ENCODE peak calls at places on chromosome 14, in eight cellular contexts. A is stomach, R is tibial nerve, E is transverse colon, O is sigmoid colon, D is HepG2, H is H1, M is esophagus muscularis mucosa. S is an unnamed sample. For H3K36me3, the result is how much of the 10 kb centered on the place peaks cover.

GRCh38 chr14:85948163-85948562 is 418.2 kb downstream of the FLRT2 start:
- DNase-seq in A (no peak), R (no peak), E (no peak), O (no peak), D (no peak), H (no peak), M (no peak), S (no peak)

GRCh38 chr14:95432152-95433093 is 84.0 kb downstream of the SYNE3 start:
- DNase-seq in A (peak), R (peak), E (peak), O (peak), D (peak), H (peak), M (no peak), S (peak)

GRCh38 chr14:89027097-89027740 is 202.8 kb downstream of the TTC8 start:
- DNase-seq in A (peak), R (no peak), E (peak), O (peak), D (peak), H (peak), M (peak), S (peak)

GRCh38 chr14:79044894-79045624 is 874.9 kb downstream of the NRXN3 start:
- DNase-seq in A (no peak), R (no peak), E (peak), O (peak), D (no peak), H (no peak), M (no peak), S (no peak)

GRCh38 chr14:73143003-73143402 is 6.7 kb downstream of the PSEN1 start:
- DNase-seq in A (no peak), R (no peak), E (no peak), O (no peak), D (no peak), H (no peak), M (no peak), S (no peak)

GRCh38 chr14:73233564-73233963 is 3.7 kb upstream of the PAPLN start:
- DNase-seq in A (no peak), R (no peak), E (no peak), O (peak), D (no peak), H (no peak), M (no peak), S (no peak)

GRCh38 chr14:70646705-70647104 is 5.0 kb downstream of the TTC9 start:
- DNase-seq in A (no peak), R (no peak), E (no peak), O (no peak), D (no peak), H (no peak), M (peak), S (no peak)

GRCh38 chr14:27338012-27338411 is 740.2 kb upstream of the NOVA1 start:
- DNase-seq in A (no peak), R (no peak), E (no peak), O (no peak), D (no peak), H (no peak), M (no peak), S (no peak)

GRCh38 chr14:90986510-90986909 is 73.9 kb downstream of the RPS6KA5 start:
- DNase-seq in A (no peak), R (no peak), E (no peak), O (no peak), D (no peak), H (no peak), M (no peak), S (no peak)

GRCh38 chr14:75249251-75249957 is 29.2 kb upstream of the FOS start:
- DNase-seq in A (peak), R (no peak), E (peak), O (no peak), D (no peak), H (no peak), M (no peak), S (no peak)

GRCh38 chr14:50311337-50311973 is 574 bp downstream of the L2HGDH start:
- DNase-seq in A (no peak), R (no peak), E (no peak), O (no peak), D (peak), H (no peak), M (no peak), S (no peak)

GRCh38 chr14:28785096-28785952 is 18.7 kb downstream of the FOXG1 start:
- DNase-seq in A (no peak), R (no peak), E (no peak), O (no peak), D (no peak), H (peak), M (no peak), S (peak)

GRCh38 chr14:58572092-58572853 is 65.5 kb upstream of the DACT1 start:
- DNase-seq in A (no peak), R (no peak), E (no peak), O (no peak), D (peak), H (no peak), M (no peak), S (no peak)

GRCh38 chr14:79871164-79871563 is 340.1 kb downstream of the DIO2 start:
- DNase-seq in A (no peak), R (no peak), E (no peak), O (no peak), D (no peak), H (no peak), M (no peak), S (no peak)

GRCh38 chr14:35708072-35708471 is 101.0 kb downstream of the RALGAPA1 start:
- DNase-seq in A (no peak), R (no peak), E (no peak), O (no peak), D (no peak), H (no peak), M (no peak), S (no peak)

GRCh38 chr14:65821224-65821753 is 408.8 kb downstream of the FUT8 start:
- DNase-seq in A (no peak), R (no peak), E (no peak), O (no peak), D (no peak), H (no peak), M (no peak), S (no peak)

GRCh38 chr14:88824314-88825077 is at the start of gene TTC8:
- DNase-seq in A (peak), R (peak), E (peak), O (peak), D (peak), H (peak), M (peak), S (peak)

GRCh38 chr14:104600141-104600643 is 4.4 kb downstream of the TMEM179 start:
- DNase-seq in A (no peak), R (no peak), E (no peak), O (no peak), D (no peak), H (no peak), M (no peak), S (no peak)

GRCh38 chr14:32542507-32542906 is 213.4 kb downstream of the AKAP6 start:
- DNase-seq in A (no peak), R (no peak), E (no peak), O (no peak), D (no peak), H (no peak), M (no peak), S (no peak)

GRCh38 chr14:69629225-69630127 is 18.1 kb downstream of the SUSD6 start:
- DNase-seq in A (no peak), R (no peak), E (no peak), O (no peak), D (no peak), H (no peak), M (no peak), S (no peak)

GRCh38 chr14:74302160-74302628 is 540 bp downstream of the ABCD4 start:
- DNase-seq in A (no peak), R (no peak), E (no peak), O (no peak), D (peak), H (no peak), M (no peak), S (no peak)

GRCh38 chr14:24734917-24735500 is 101.0 kb upstream of the GZMB start:
- DNase-seq in A (peak), R (no peak), E (peak), O (no peak), D (peak), H (no peak), M (no peak), S (no peak)

GRCh38 chr14:75906680-75907280 is 75.0 kb downstream of the TGFB3 start:
- DNase-seq in A (peak), R (peak), E (peak), O (peak), D (peak), H (peak), M (peak), S (peak)

GRCh38 chr14:84421611-84422010 is 1108.3 kb upstream of the FLRT2 start:
- DNase-seq in A (no peak), R (no peak), E (no peak), O (no peak), D (no peak), H (no peak), M (no peak), S (no peak)

GRCh38 chr14:57485635-57486034 is 8.0 kb downstream of the CCDC198 start:
- DNase-seq in A (no peak), R (no peak), E (no peak), O (no peak), D (no peak), H (no peak), M (no peak), S (no peak)

GRCh38 chr14:96060161-96060933 is 21.2 kb downstream of the C14orf132 start:
- DNase-seq in A (no peak), R (no peak), E (no peak), O (no peak), D (no peak), H (no peak), M (no peak), S (no peak)

GRCh38 chr14:24070285-24071143 is 848 bp upstream of the CPNE6 start:
- DNase-seq in A (no peak), R (no peak), E (no peak), O (peak), D (no peak), H (no peak), M (no peak), S (no peak)

GRCh38 chr14:58466459-58466858 is 38.9 kb downstream of the KIAA0586 start:
- DNase-seq in A (no peak), R (no peak), E (no peak), O (no peak), D (no peak), H (no peak), M (no peak), S (no peak)

DNA sequence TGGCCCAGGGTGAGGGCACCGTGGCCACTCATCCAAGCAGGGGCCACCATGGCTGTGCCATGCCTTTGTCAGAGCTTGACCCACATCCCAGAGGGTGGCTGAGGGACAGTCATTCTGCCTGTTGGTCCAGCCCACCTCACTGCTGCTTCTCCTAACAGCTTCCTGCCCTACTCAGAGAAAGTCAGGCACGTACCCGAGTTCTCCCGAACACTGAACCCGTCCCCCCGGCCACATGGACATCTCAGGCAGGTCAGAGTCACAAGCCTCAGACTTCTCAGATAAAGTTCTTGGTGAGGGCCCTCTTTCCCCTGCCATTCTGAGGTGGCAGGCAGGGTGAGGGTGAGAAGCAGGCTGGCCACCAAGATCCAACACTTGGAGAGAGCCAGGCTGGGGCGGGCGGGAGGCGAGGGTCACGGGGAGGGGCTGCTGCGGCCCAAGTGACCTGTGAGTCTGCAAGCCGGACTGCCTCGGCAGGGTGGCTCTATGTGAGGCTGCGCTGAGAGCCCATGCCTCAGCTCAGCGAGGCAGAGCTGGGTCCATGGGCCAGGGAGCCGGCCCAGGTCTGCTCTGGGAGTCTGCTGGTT is 317.8 kb downstream of the TMEM121 start:
- DNase-seq in A (no peak), R (no peak), E (no peak), O (no peak), D (no peak), H (no peak), M (no peak), S (no peak)
- H3K36me3 ChIP-seq in A (under half), R (under half), E (under half), O (under half), D (under half), H (under half), M (under half), S (under half)

DNA sequence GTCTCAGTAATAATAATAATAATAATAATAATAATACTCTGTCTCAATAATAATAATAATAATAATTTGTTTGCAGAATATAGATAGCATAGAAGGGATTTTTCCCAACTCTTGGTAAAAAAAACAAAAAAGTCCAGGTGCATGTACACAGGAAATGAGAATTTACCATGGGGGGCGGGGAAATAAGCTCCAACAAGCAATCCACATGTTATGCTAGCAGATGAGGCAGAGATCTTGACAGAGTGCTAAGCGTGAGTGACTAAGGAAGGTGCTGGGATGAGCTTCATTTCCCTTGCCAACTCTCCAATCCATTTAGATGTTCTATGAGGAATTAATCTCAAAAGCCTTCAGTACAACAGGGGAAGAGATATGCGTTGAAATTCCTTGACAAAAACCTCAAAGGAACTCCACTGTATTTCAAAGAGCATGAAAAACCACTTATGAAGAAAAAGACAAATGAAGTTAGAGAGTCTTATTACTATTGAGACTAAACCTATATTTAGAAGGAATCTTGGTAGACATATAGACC is 44.9 kb upstream of the GTF2A1 start:
- DNase-seq in A (no peak), R (no peak), E (no peak), O (no peak), D (no peak), H (no peak), M (peak), S (no peak)
- TF ChIP-seq EP300 in A (no peak), R (no peak), E (no peak), O (no peak), D (no peak), H (no peak), M (no peak), S (no peak)

GRCh38 chr14:61500046-61500445 is 178.7 kb downstream of the PRKCH start:
- DNase-seq in A (no peak), R (no peak), E (no peak), O (no peak), D (no peak), H (no peak), M (no peak), S (no peak)
- H3K36me3 ChIP-seq in A (under half), R (under half), E (under half), O (under half), D (under half), H (under half), M (under half), S (under half)

GRCh38 chr14:101445278-101445677 is 116.0 kb upstream of the DIO3 start:
- DNase-seq in A (no peak), R (no peak), E (no peak), O (no peak), D (no peak), H (no peak), M (peak), S (no peak)

GRCh38 chr14:101449114-101449513 is 112.2 kb upstream of the DIO3 start:
- DNase-seq in A (no peak), R (no peak), E (no peak), O (peak), D (no peak), H (no peak), M (no peak), S (no peak)

GRCh38 chr14:101442451-101442850 is 118.8 kb upstream of the DIO3 start:
- DNase-seq in A (no peak), R (no peak), E (no peak), O (no peak), D (no peak), H (no peak), M (no peak), S (peak)

GRCh38 chr14:101444116-101444515 is 117.2 kb upstream of the DIO3 start:
- DNase-seq in A (no peak), R (no peak), E (no peak), O (no peak), D (no peak), H (no peak), M (peak), S (no peak)

DNA sequence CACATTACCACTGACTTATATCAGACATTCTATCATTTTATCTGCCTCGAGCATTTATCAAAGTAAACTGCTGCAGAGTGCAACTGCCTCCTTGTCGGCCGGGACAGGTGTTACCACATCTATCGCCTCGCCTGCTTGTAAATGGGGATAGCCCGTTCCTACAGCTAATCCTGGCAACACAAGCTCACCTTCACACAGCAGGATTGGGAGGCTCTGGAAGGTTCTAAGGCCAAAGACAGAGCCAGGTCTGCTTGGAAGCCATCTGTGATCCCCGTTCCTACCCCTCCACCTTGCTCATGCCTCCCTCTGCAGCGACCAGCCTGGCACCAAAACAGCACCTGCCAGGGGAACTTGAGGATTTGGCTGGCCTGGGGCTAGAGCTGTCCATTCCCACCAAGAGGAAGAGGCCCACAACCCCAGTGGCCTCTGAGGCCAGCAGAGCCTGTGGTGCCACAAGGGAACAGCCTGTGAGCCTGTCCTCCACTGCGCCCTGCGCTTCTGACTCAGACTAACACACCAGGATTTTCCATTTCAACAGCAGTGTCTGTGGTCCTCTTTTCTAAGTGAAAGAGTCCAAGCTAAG is 114.8 kb upstream of the DIO3 start:
- DNase-seq in A (no peak), R (no peak), E (no peak), O (no peak), D (no peak), H (no peak), M (peak), S (no peak)
- TF ChIP-seq EP300 in A (no peak), R (no peak), E (no peak), O (no peak), D (no peak), H (no peak), M (no peak), S (no peak)

GRCh38 chr14:20454359-20454644 is 310 bp downstream of the OSGEP start:
- DNase-seq in A (peak), R (no peak), E (peak), O (no peak), D (no peak), H (no peak), M (peak), S (no peak)
- H3K36me3 ChIP-seq in A (half or more), R (half or more), E (under half), O (half or more), D (under half), H (half or more), M (under half), S (under half)

GRCh38 chr14:51424569-51425251 is 184.7 kb downstream of the TMX1 start:
- DNase-seq in A (no peak), R (peak), E (no peak), O (no peak), D (no peak), H (no peak), M (no peak), S (no peak)
- TF ChIP-seq EP300 in A (no peak), R (peak), E (no peak), O (no peak), D (no peak), H (no peak), M (no peak), S (no peak)

GRCh38 chr14:93316716-93317115 is 16.1 kb downstream of the BTBD7 start:
- DNase-seq in A (no peak), R (no peak), E (no peak), O (no peak), D (no peak), H (no peak), M (no peak), S (no peak)
- H3K36me3 ChIP-seq in A (under half), R (under half), E (under half), O (under half), D (under half), H (under half), M (under half), S (under half)

DNA sequence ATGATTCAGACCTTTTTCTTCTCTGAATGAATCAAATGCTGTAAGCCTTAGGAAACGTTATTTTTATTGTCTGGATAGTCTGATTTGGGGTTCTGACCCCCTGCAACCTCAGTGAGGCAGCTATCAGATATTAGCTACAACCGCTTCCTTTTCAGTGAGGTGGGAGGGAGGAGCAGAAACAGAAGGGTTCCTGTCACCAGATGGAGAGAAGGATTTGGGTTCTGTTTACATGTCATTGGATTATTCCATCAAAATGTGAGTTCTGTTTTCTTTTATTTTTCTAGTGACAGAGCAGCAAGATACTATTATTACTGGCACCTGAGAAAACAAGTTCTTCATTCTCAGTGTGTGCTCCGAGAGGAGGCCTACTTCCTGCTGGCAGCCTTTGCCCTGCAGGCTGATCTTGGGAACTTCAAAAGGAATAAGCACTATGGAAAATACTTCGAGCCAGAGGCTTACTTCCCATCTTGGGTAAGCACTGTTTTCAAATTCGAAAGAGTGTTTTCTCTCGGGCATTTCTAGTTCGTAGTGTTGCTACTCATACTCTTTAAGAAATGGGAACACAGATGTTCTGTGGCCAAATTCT is 52.8 kb downstream of the FRMD6 start:
- DNase-seq in A (no peak), R (no peak), E (no peak), O (no peak), D (no peak), H (no peak), M (no peak), S (no peak)
- TF ChIP-seq EP300 in A (no peak), R (no peak), E (no peak), O (no peak), D (no peak), H (no peak), M (no peak), S (no peak)

S was measured in ovary.